ENCODE peak calls at places on chromosomes 3 and 15, in six cellular contexts. One of them, this sample, is unnamed.

GRCh38 chr3:54374214-54374855 is 252.0 kb downstream of the CACNA2D3 start:
- DNase-seq in substantia nigra: no peak
- DNase-seq in HTR-8/SVneo: no peak
- DNase-seq in body of pancreas: peak
- DNase-seq in mesothelial cell of epicardium: no peak
- DNase-seq in mucosa of gallbladder: peak
- DNase-seq in this sample: no peak

GRCh38 chr3:49327485-49327884 is 12.4 kb downstream of the USP4 start:
- DNase-seq in substantia nigra: no peak
- DNase-seq in HTR-8/SVneo: no peak
- DNase-seq in body of pancreas: no peak
- DNase-seq in mesothelial cell of epicardium: no peak
- DNase-seq in mucosa of gallbladder: no peak
- DNase-seq in this sample: no peak

GRCh38 chr3:74465652-74466415 is 148.6 kb downstream of the CNTN3 start:
- DNase-seq in substantia nigra: no peak
- DNase-seq in HTR-8/SVneo: no peak
- DNase-seq in body of pancreas: no peak
- DNase-seq in mesothelial cell of epicardium: no peak
- DNase-seq in mucosa of gallbladder: no peak
- DNase-seq in this sample: no peak

GRCh38 chr3:128950223-128950938 is 43.5 kb downstream of the CFAP92 start:
- DNase-seq in substantia nigra: no peak
- DNase-seq in HTR-8/SVneo: no peak
- DNase-seq in body of pancreas: no peak
- DNase-seq in mesothelial cell of epicardium: no peak
- DNase-seq in mucosa of gallbladder: no peak
- DNase-seq in this sample: no peak

GRCh38 chr15:100733786-100734185 is 131.4 kb downstream of the ASB7 start:
- DNase-seq in substantia nigra: no peak
- DNase-seq in HTR-8/SVneo: no peak
- DNase-seq in body of pancreas: no peak
- DNase-seq in mesothelial cell of epicardium: no peak
- DNase-seq in mucosa of gallbladder: no peak
- DNase-seq in this sample: no peak

GRCh38 chr3:41162981-41163380 is 36.3 kb upstream of the CTNNB1 start:
- DNase-seq in substantia nigra: no peak
- DNase-seq in HTR-8/SVneo: no peak
- DNase-seq in body of pancreas: no peak
- DNase-seq in mesothelial cell of epicardium: no peak
- DNase-seq in mucosa of gallbladder: no peak
- DNase-seq in this sample: no peak

GRCh38 chr3:195059471-195060216 is 211.3 kb downstream of the XXYLT1 start:
- DNase-seq in substantia nigra: no peak
- DNase-seq in HTR-8/SVneo: no peak
- DNase-seq in body of pancreas: no peak
- DNase-seq in mesothelial cell of epicardium: no peak
- DNase-seq in mucosa of gallbladder: no peak
- DNase-seq in this sample: no peak

GRCh38 chr3:60696559-60697125 is 554.6 kb downstream of the FHIT start:
- DNase-seq in substantia nigra: no peak
- DNase-seq in HTR-8/SVneo: no peak
- DNase-seq in body of pancreas: no peak
- DNase-seq in mesothelial cell of epicardium: no peak
- DNase-seq in mucosa of gallbladder: no peak
- DNase-seq in this sample: no peak